ENCODE peak calls at places on chromosomes 6 and 20, in seven cellular contexts. W is NCI-H774, U is epithelial cell of proximal tubule, C is tibial artery, Q is anterior cingulate cortex, V is aorta, I is Caki2. E is an unnamed sample.

GRCh38 chr6:132798820-132799538 is 542 bp upstream of the SLC18B1 start:
- DNase-seq in W (peak), U (no peak), C (peak), Q (peak), V (peak), I (peak), E (peak)

GRCh38 chr6:40359808-40360207 is 227.4 kb downstream of the LRFN2 start:
- DNase-seq in W (no peak), U (no peak), C (no peak), Q (no peak), V (no peak), I (no peak), E (no peak)

GRCh38 chr6:158037771-158038170 is 56.1 kb downstream of the SYNJ2 start:
- DNase-seq in W (no peak), U (no peak), C (peak), Q (no peak), V (peak), I (no peak), E (no peak)

GRCh38 chr6:16651871-16652270 is 109.4 kb downstream of the ATXN1 start:
- DNase-seq in W (no peak), U (no peak), C (no peak), Q (no peak), V (no peak), I (peak), E (no peak)

GRCh38 chr6:156719720-156720563 is 57.2 kb upstream of the ARID1B start:
- DNase-seq in W (peak), U (no peak), C (peak), Q (peak), V (peak), I (peak), E (peak)

GRCh38 chr6:138673317-138674014 is 100.1 kb upstream of the CCDC28A start:
- DNase-seq in W (no peak), U (no peak), C (no peak), Q (no peak), V (no peak), I (no peak), E (peak)

GRCh38 chr20:57399587-57400261 is 8.5 kb downstream of the RBM38 start:
- DNase-seq in W (no peak), U (no peak), C (no peak), Q (no peak), V (peak), I (no peak), E (peak)

GRCh38 chr6:54958446-54958845 is 111.9 kb downstream of the FAM83B start:
- DNase-seq in W (no peak), U (no peak), C (no peak), Q (no peak), V (no peak), I (no peak), E (no peak)

GRCh38 chr20:20664795-20665194 is 47.6 kb downstream of the RALGAPA2 start:
- DNase-seq in W (peak), U (peak), C (no peak), Q (no peak), V (no peak), I (peak), E (peak)

GRCh38 chr6:163825033-163825432 is 410.5 kb downstream of the QKI start:
- DNase-seq in W (no peak), U (peak), C (no peak), Q (no peak), V (no peak), I (no peak), E (no peak)

GRCh38 chr6:55963301-55963700 is 87.9 kb upstream of the BMP5 start:
- DNase-seq in W (no peak), U (no peak), C (no peak), Q (no peak), V (no peak), I (no peak), E (peak)

GRCh38 chr20:16761305-16761829 is 13.2 kb downstream of the OTOR start:
- DNase-seq in W (peak), U (peak), C (no peak), Q (peak), V (no peak), I (peak), E (peak)

GRCh38 chr6:12051861-12052368 is 39.8 kb downstream of the HIVEP1 start:
- DNase-seq in W (no peak), U (no peak), C (no peak), Q (no peak), V (no peak), I (no peak), E (peak)

GRCh38 chr20:11302436-11302835 is 615.3 kb upstream of the BTBD3 start:
- DNase-seq in W (no peak), U (no peak), C (no peak), Q (no peak), V (no peak), I (no peak), E (peak)

GRCh38 chr6:167270499-167271307 is 20.4 kb upstream of the UNC93A start:
- DNase-seq in W (no peak), U (no peak), C (no peak), Q (no peak), V (peak), I (no peak), E (no peak)

GRCh38 chr20:47296950-47297349 is 59.5 kb downstream of the ZMYND8 start:
- DNase-seq in W (no peak), U (no peak), C (peak), Q (no peak), V (peak), I (no peak), E (peak)

GRCh38 chr20:50356522-50356880 is 153.7 kb upstream of the PTPN1 start:
- DNase-seq in W (no peak), U (no peak), C (no peak), Q (no peak), V (peak), I (no peak), E (no peak)

GRCh38 chr6:137699036-137699683 is 167.9 kb upstream of the TNFAIP3 start:
- DNase-seq in W (no peak), U (no peak), C (no peak), Q (no peak), V (no peak), I (no peak), E (no peak)

GRCh38 chr6:143594647-143595046 is 83.1 kb upstream of the PHACTR2 start:
- DNase-seq in W (no peak), U (peak), C (no peak), Q (no peak), V (no peak), I (no peak), E (peak)

GRCh38 chr6:2695464-2696095 is 55.1 kb downstream of the MYLK4 start:
- DNase-seq in W (no peak), U (no peak), C (no peak), Q (no peak), V (no peak), I (peak), E (peak)

GRCh38 chr6:90277301-90278011 is 19.2 kb downstream of the BACH2 start:
- DNase-seq in W (no peak), U (no peak), C (no peak), Q (no peak), V (no peak), I (no peak), E (no peak)

GRCh38 chr6:157600807-157601206 is 219.8 kb downstream of the ZDHHC14 start:
- DNase-seq in W (no peak), U (no peak), C (no peak), Q (no peak), V (no peak), I (no peak), E (no peak)

GRCh38 chr20:59784365-59785117 is 148.9 kb downstream of the SYCP2 start:
- DNase-seq in W (no peak), U (no peak), C (peak), Q (no peak), V (peak), I (no peak), E (no peak)

GRCh38 chr6:56101141-56101553 is 146.2 kb downstream of the COL21A1 start:
- DNase-seq in W (no peak), U (peak), C (no peak), Q (no peak), V (no peak), I (peak), E (peak)

GRCh38 chr20:19327401-19327800 is 115.0 kb downstream of the SLC24A3 start:
- DNase-seq in W (no peak), U (no peak), C (no peak), Q (no peak), V (no peak), I (no peak), E (no peak)

GRCh38 chr20:35616465-35617396 is 1.1 kb downstream of the SPAG4 start:
- DNase-seq in W (peak), U (peak), C (peak), Q (peak), V (peak), I (peak), E (peak)

GRCh38 chr20:36051318-36052116 is 83.1 kb downstream of the CNBD2 start:
- DNase-seq in W (no peak), U (no peak), C (no peak), Q (no peak), V (no peak), I (no peak), E (no peak)

GRCh38 chr6:108091288-108091687 is 16.7 kb upstream of the OSTM1 start:
- DNase-seq in W (no peak), U (no peak), C (no peak), Q (no peak), V (no peak), I (no peak), E (no peak)

GRCh38 chr20:11271319-11271718 is 597.5 kb upstream of the JAG1 start:
- DNase-seq in W (no peak), U (no peak), C (no peak), Q (no peak), V (no peak), I (no peak), E (no peak)

GRCh38 chr20:46840054-46840729 is 54.5 kb upstream of the EYA2 start:
- DNase-seq in W (no peak), U (no peak), C (no peak), Q (no peak), V (no peak), I (no peak), E (no peak)

GRCh38 chr6:136464874-136465273 is 85.3 kb downstream of the MAP7 start:
- DNase-seq in W (no peak), U (no peak), C (no peak), Q (no peak), V (no peak), I (no peak), E (no peak)

GRCh38 chr6:7238900-7239589 is 74.0 kb downstream of the SSR1 start:
- DNase-seq in W (peak), U (no peak), C (peak), Q (peak), V (peak), I (peak), E (peak)

GRCh38 chr6:70735513-70735912 is 67.8 kb downstream of the SMAP1 start:
- DNase-seq in W (no peak), U (no peak), C (no peak), Q (no peak), V (no peak), I (no peak), E (no peak)

GRCh38 chr6:7087491-7087979 is 20.2 kb upstream of the RREB1 start:
- DNase-seq in W (no peak), U (no peak), C (no peak), Q (no peak), V (no peak), I (no peak), E (no peak)

GRCh38 chr20:17610566-17611289 is 40.9 kb downstream of the DSTN start:
- DNase-seq in W (no peak), U (no peak), C (peak), Q (no peak), V (peak), I (no peak), E (peak)

GRCh38 chr20:12570371-12570770 is 438.4 kb upstream of the SPTLC3 start:
- DNase-seq in W (peak), U (no peak), C (no peak), Q (no peak), V (no peak), I (peak), E (peak)

GRCh38 chr20:58763076-58763475 is 70.5 kb downstream of the NPEPL1 start:
- DNase-seq in W (no peak), U (no peak), C (no peak), Q (no peak), V (no peak), I (no peak), E (no peak)